ENCODE peak calls at places on chromosomes 16 and 17, in five cellular contexts. Y is PC-3, Q is GM23338, E is HCT116, U is hepatocyte. K is an unnamed sample. For H3K9me2, the result is how much of the 10 kb centered on the place peaks cover.

GRCh38 chr17:79658811-79659207 is 48.0 kb upstream of the RBFOX3 start:
- DNase-seq in E (peak), Y (peak), Q (peak), U (peak), K (peak)

GRCh38 chr16:87878704-87879103 is 9.4 kb upstream of the SLC7A5 start:
- DNase-seq in Q (no peak), E (no peak), Y (no peak), U (no peak), K (no peak)

GRCh38 chr17:43079578-43080302 is 45.4 kb downstream of the BRCA1 start:
- DNase-seq in E (no peak), U (no peak), Y (no peak), Q (no peak), K (no peak)

GRCh38 chr17:79985951-79986391 is 49.7 kb downstream of the TBC1D16 start:
- DNase-seq in U (no peak), Q (no peak), Y (no peak), E (no peak), K (no peak)

GRCh38 chr17:3927628-3928010 is 11.4 kb upstream of the P2RX1 start:
- DNase-seq in E (no peak), U (no peak), Y (no peak), Q (no peak), K (no peak)

GRCh38 chr17:49035470-49036269 is 38.5 kb downstream of the IGF2BP1 start:
- DNase-seq in Q (peak), Y (peak), E (peak), U (peak), K (peak)

GRCh38 chr17:9427460-9428315 is 147.9 kb downstream of the STX8 start:
- DNase-seq in Q (no peak), Y (no peak), E (no peak), U (no peak), K (no peak)

GRCh38 chr16:89863741-89864391 is 9.5 kb upstream of the TCF25 start:
- DNase-seq in U (no peak), Q (no peak), E (no peak), Y (no peak), K (peak)

GRCh38 chr17:28119049-28119448 is 76.6 kb downstream of the NLK start:
- DNase-seq in U (no peak), Q (no peak), Y (no peak), E (no peak), K (no peak)

GRCh38 chr17:4157618-4158333 is 14.8 kb downstream of the CYB5D2 start:
- DNase-seq in E (no peak), Q (no peak), Y (no peak), U (no peak), K (no peak)

GRCh38 chr16:68994324-68994723 is 111.1 kb upstream of the HAS3 start:
- DNase-seq in U (no peak), Q (peak), Y (no peak), E (no peak), K (no peak)
- H3K27ac ChIP-seq in U (peak), Q (peak), Y (peak), E (peak), K (peak)

DNA sequence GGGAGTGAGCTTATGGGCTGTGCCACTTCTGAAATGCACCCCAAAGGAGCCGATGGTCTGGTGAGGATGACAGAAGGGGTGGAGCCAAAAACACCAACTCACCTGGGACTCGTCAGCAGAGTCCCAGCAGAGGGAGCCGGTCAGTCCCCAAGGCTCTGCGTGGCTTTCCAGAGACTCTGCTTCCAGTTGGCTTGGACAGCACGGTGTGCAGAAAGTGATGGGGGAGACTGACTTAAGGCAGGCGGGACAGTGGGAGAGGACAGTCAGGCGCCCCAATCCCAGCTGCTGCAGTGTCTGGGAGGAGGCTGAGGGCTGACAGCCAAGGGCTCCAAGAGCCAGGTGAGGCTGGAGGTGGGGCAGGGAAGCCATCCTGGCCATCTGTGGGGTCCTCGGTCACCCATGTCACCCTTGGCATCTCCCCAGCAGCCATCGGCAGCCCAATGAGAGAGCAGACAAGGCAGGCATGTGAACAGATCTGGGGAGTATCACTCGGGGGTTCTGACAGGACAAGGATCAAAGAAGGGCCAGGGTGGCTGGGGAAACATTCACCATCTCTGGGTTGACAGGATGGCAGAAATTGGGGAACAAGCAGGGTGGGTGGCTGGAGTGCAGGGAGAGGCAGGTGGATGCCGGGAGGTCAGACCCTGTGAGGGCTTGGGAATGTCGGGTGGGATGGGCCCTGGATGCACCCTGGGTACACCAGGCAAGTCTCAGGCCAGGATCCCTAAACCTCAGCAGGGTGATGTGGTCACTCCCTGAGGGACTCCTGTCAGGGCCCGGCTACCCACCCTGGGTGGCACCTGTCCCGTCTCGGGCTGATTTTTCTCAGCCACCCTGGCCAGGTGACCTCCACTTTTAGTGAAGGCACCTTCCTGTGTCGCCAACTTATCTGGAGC is 8.9 kb upstream of the KRTAP17-1 start:
- DNase-seq in E (peak), U (peak), Y (peak), Q (peak), K (no peak)
- H3K9me2 ChIP-seq in E (under half), U (under half), Y (under half), Q (under half), K (under half)

DNA sequence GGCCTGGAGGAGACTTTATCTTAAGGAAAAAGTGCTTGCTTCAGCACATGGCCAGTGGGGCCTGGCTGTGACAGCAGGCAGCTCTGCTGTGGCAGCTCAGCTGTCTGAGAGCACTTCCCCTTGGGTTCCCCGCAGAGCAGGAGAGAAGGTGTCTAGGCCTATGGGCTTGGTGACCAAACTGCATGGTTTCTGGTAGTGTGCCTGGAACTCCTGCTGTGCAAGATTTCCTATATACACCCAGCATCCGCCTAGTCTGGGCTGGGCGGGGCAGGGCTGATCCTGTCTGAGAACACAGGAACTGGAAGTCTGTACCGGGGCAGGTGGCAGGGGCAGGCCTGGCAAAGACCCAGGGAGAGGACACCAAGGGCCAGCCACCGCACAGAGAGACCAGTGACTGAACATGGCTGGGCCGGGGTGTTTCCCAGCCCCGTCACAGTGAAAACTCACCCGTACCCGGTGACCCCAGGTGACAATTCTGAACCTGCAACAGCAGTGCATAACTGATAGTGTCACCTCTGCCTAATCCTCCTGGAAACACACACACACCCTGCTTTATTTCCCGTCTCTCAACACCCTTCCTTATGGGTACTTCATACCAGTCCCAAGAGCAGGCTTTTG is 39.3 kb downstream of the CHD9 start:
- DNase-seq in Y (peak), Q (no peak), U (peak), E (no peak), K (no peak)
- TF ChIP-seq EZH2phosphoT487 in Y (no peak), Q (no peak), U (no peak), E (no peak), K (no peak)

GRCh38 chr16:27547851-27548250 is 1.9 kb downstream of the GTF3C1 start:
- DNase-seq in E (no peak), Q (no peak), Y (no peak), U (no peak), K (no peak)
- H3K27ac ChIP-seq in E (no peak), Q (no peak), Y (no peak), U (peak), K (peak)

DNA sequence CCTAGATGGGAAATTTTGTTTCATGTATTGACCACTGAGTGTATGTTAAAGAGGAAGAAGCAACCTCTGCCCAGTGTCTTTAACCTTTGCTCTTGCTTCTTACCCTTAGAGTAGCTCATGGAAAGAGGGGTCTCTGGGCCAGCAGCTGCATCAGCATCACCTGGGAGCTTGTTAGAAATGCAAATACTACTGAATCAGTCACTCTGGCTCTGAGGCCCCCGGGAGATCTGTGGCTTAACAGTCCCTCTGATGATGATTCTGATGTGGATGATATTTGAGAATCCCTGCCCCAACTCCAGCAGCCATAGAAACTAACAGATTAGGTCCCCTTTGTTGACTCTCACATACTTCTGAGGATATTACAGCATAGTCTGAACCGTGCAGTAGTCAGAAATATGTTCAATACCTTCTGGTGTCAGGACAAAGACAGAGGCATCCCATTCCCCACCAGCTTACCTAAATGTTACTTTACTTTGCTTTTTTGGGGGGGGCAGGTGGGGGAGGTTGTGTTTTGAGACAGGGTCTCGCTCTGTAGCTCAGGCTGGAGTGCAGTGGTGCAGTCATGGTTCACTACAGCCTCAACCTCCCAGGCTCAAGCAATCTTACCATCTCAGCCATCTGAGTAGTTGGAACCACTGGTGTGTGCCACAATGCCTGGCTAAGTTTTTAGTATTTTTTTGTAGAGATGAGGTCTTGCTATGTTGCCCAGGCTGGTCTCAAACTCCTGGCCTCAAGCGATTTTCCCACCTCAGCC is 220.1 kb downstream of the CCDC182 start:
- DNase-seq in U (no peak), E (no peak), Q (no peak), Y (no peak), K (no peak)
- H3K9me2 ChIP-seq in U (under half), E (under half), Q (under half), Y (under half), K (under half)